ENCODE peak calls at places on chromosomes 12 and 14, in six cellular contexts. One of them, this sample, is unnamed.

GRCh38 chr12:28178775-28179174 is 11.5 kb upstream of the CCDC91 start:
- DNase-seq in ureter: no peak
- DNase-seq in activated naive CD8-positive, alpha-beta T cell treated with anti-CD3 and anti-CD28 coated beads, Interleukin-2, amount 50 U/mL, for 24 hours: no peak
- DNase-seq in caudate nucleus: no peak
- DNase-seq in aorta: no peak
- DNase-seq in MV-4-11: no peak
- DNase-seq in this sample: no peak

GRCh38 chr14:39302124-39302810 is 68.6 kb downstream of the MIA2 start:
- DNase-seq in ureter: no peak
- DNase-seq in activated naive CD8-positive, alpha-beta T cell treated with anti-CD3 and anti-CD28 coated beads, Interleukin-2, amount 50 U/mL, for 24 hours: no peak
- DNase-seq in MV-4-11: no peak
- DNase-seq in aorta: no peak
- DNase-seq in caudate nucleus: no peak
- DNase-seq in this sample: no peak

GRCh38 chr12:92393504-92393903 is 247.9 kb upstream of the BTG1 start:
- DNase-seq in ureter: no peak
- DNase-seq in aorta: no peak
- DNase-seq in caudate nucleus: no peak
- DNase-seq in MV-4-11: no peak
- DNase-seq in activated naive CD8-positive, alpha-beta T cell treated with anti-CD3 and anti-CD28 coated beads, Interleukin-2, amount 50 U/mL, for 24 hours: peak; percentile 57
- DNase-seq in this sample: no peak

GRCh38 chr12:98698603-98699463 is 53.7 kb downstream of the APAF1 start:
- DNase-seq in caudate nucleus: no peak
- DNase-seq in aorta: peak; percentile 64
- DNase-seq in activated naive CD8-positive, alpha-beta T cell treated with anti-CD3 and anti-CD28 coated beads, Interleukin-2, amount 50 U/mL, for 24 hours: peak; percentile 47
- DNase-seq in MV-4-11: peak; percentile 72
- DNase-seq in ureter: peak; percentile 56
- DNase-seq in this sample: peak; percentile 38

GRCh38 chr14:101231828-101232227 is 328.3 kb upstream of the RTL1 start:
- DNase-seq in activated naive CD8-positive, alpha-beta T cell treated with anti-CD3 and anti-CD28 coated beads, Interleukin-2, amount 50 U/mL, for 24 hours: no peak
- DNase-seq in aorta: no peak
- DNase-seq in MV-4-11: no peak
- DNase-seq in ureter: no peak
- DNase-seq in caudate nucleus: no peak
- DNase-seq in this sample: no peak

GRCh38 chr12:53986686-53987180 is 1.8 kb downstream of the HOXC10 start:
- DNase-seq in ureter: no peak
- DNase-seq in caudate nucleus: no peak
- DNase-seq in MV-4-11: no peak
- DNase-seq in activated naive CD8-positive, alpha-beta T cell treated with anti-CD3 and anti-CD28 coated beads, Interleukin-2, amount 50 U/mL, for 24 hours: no peak
- DNase-seq in aorta: no peak
- DNase-seq in this sample: no peak

GRCh38 chr12:40511341-40511740 is 180.9 kb upstream of the CNTN1 start:
- DNase-seq in ureter: no peak
- DNase-seq in aorta: no peak
- DNase-seq in activated naive CD8-positive, alpha-beta T cell treated with anti-CD3 and anti-CD28 coated beads, Interleukin-2, amount 50 U/mL, for 24 hours: no peak
- DNase-seq in MV-4-11: peak; percentile 4
- DNase-seq in caudate nucleus: no peak
- DNase-seq in this sample: no peak

GRCh38 chr14:20682435-20683124 is 1.8 kb upstream of the RNASE4 start:
- DNase-seq in ureter: peak; percentile 93
- DNase-seq in aorta: peak; percentile 94
- DNase-seq in activated naive CD8-positive, alpha-beta T cell treated with anti-CD3 and anti-CD28 coated beads, Interleukin-2, amount 50 U/mL, for 24 hours: peak; percentile 83
- DNase-seq in MV-4-11: peak; percentile 76
- DNase-seq in caudate nucleus: peak; percentile 96
- DNase-seq in this sample: no peak

GRCh38 chr12:64189530-64189929 is 32.6 kb downstream of the KICS2 start:
- DNase-seq in MV-4-11: no peak
- DNase-seq in caudate nucleus: no peak
- DNase-seq in ureter: no peak
- DNase-seq in activated naive CD8-positive, alpha-beta T cell treated with anti-CD3 and anti-CD28 coated beads, Interleukin-2, amount 50 U/mL, for 24 hours: no peak
- DNase-seq in aorta: no peak
- DNase-seq in this sample: no peak

GRCh38 chr12:14284189-14284722 is 81.2 kb upstream of the ATF7IP start:
- DNase-seq in activated naive CD8-positive, alpha-beta T cell treated with anti-CD3 and anti-CD28 coated beads, Interleukin-2, amount 50 U/mL, for 24 hours: no peak
- DNase-seq in aorta: no peak
- DNase-seq in MV-4-11: no peak
- DNase-seq in caudate nucleus: no peak
- DNase-seq in ureter: no peak
- DNase-seq in this sample: peak; percentile 40

GRCh38 chr14:37720131-37720530 is 124.7 kb downstream of the TTC6 start:
- DNase-seq in MV-4-11: no peak
- DNase-seq in activated naive CD8-positive, alpha-beta T cell treated with anti-CD3 and anti-CD28 coated beads, Interleukin-2, amount 50 U/mL, for 24 hours: no peak
- DNase-seq in caudate nucleus: no peak
- DNase-seq in aorta: no peak
- DNase-seq in ureter: no peak
- DNase-seq in this sample: no peak

GRCh38 chr14:103737432-103738045 is 21.9 kb downstream of the ZFYVE21 start:
- DNase-seq in MV-4-11: no peak
- DNase-seq in aorta: no peak
- DNase-seq in activated naive CD8-positive, alpha-beta T cell treated with anti-CD3 and anti-CD28 coated beads, Interleukin-2, amount 50 U/mL, for 24 hours: no peak
- DNase-seq in caudate nucleus: no peak
- DNase-seq in ureter: no peak
- DNase-seq in this sample: no peak

GRCh38 chr12:6167327-6168280 is 32.6 kb upstream of the CD9 start:
- DNase-seq in aorta: peak; percentile 90
- DNase-seq in MV-4-11: peak; percentile 97
- DNase-seq in activated naive CD8-positive, alpha-beta T cell treated with anti-CD3 and anti-CD28 coated beads, Interleukin-2, amount 50 U/mL, for 24 hours: peak; percentile 82
- DNase-seq in ureter: no peak
- DNase-seq in caudate nucleus: no peak
- DNase-seq in this sample: peak; percentile 62

GRCh38 chr12:79687711-79688270 is 3.0 kb downstream of the PAWR start:
- DNase-seq in activated naive CD8-positive, alpha-beta T cell treated with anti-CD3 and anti-CD28 coated beads, Interleukin-2, amount 50 U/mL, for 24 hours: no peak
- DNase-seq in MV-4-11: no peak
- DNase-seq in ureter: no peak
- DNase-seq in aorta: no peak
- DNase-seq in caudate nucleus: no peak
- DNase-seq in this sample: no peak

GRCh38 chr12:19683178-19683927 is 244.1 kb downstream of the AEBP2 start:
- DNase-seq in MV-4-11: no peak
- DNase-seq in activated naive CD8-positive, alpha-beta T cell treated with anti-CD3 and anti-CD28 coated beads, Interleukin-2, amount 50 U/mL, for 24 hours: no peak
- DNase-seq in caudate nucleus: no peak
- DNase-seq in ureter: no peak
- DNase-seq in aorta: no peak
- DNase-seq in this sample: no peak

GRCh38 chr14:99603471-99603933 is 505 bp downstream of the CCDC85C start:
- DNase-seq in activated naive CD8-positive, alpha-beta T cell treated with anti-CD3 and anti-CD28 coated beads, Interleukin-2, amount 50 U/mL, for 24 hours: peak; percentile 56
- DNase-seq in aorta: no peak
- DNase-seq in caudate nucleus: no peak
- DNase-seq in MV-4-11: no peak
- DNase-seq in ureter: no peak
- DNase-seq in this sample: no peak

GRCh38 chr14:72892879-72893635 is 844 bp downstream of the DPF3 start:
- DNase-seq in MV-4-11: no peak
- DNase-seq in caudate nucleus: no peak
- DNase-seq in activated naive CD8-positive, alpha-beta T cell treated with anti-CD3 and anti-CD28 coated beads, Interleukin-2, amount 50 U/mL, for 24 hours: peak; percentile 37
- DNase-seq in ureter: no peak
- DNase-seq in aorta: peak; percentile 49
- DNase-seq in this sample: no peak

GRCh38 chr12:30610718-30611117 is 85.0 kb downstream of the IPO8 start:
- DNase-seq in aorta: no peak
- DNase-seq in activated naive CD8-positive, alpha-beta T cell treated with anti-CD3 and anti-CD28 coated beads, Interleukin-2, amount 50 U/mL, for 24 hours: no peak
- DNase-seq in caudate nucleus: no peak
- DNase-seq in ureter: no peak
- DNase-seq in MV-4-11: no peak
- DNase-seq in this sample: no peak

GRCh38 chr12:18068355-18068754 is 21.6 kb downstream of the RERGL start:
- DNase-seq in ureter: no peak
- DNase-seq in MV-4-11: no peak
- DNase-seq in activated naive CD8-positive, alpha-beta T cell treated with anti-CD3 and anti-CD28 coated beads, Interleukin-2, amount 50 U/mL, for 24 hours: no peak
- DNase-seq in caudate nucleus: no peak
- DNase-seq in aorta: no peak
- DNase-seq in this sample: no peak

GRCh38 chr14:59332727-59333126 is 132.5 kb downstream of the GPR135 start:
- DNase-seq in aorta: no peak
- DNase-seq in ureter: no peak
- DNase-seq in caudate nucleus: no peak
- DNase-seq in activated naive CD8-positive, alpha-beta T cell treated with anti-CD3 and anti-CD28 coated beads, Interleukin-2, amount 50 U/mL, for 24 hours: no peak
- DNase-seq in MV-4-11: no peak
- DNase-seq in this sample: no peak

GRCh38 chr12:22083167-22083566 is 37.1 kb downstream of the CMAS start:
- DNase-seq in MV-4-11: peak; percentile 21
- DNase-seq in ureter: no peak
- DNase-seq in aorta: no peak
- DNase-seq in activated naive CD8-positive, alpha-beta T cell treated with anti-CD3 and anti-CD28 coated beads, Interleukin-2, amount 50 U/mL, for 24 hours: no peak
- DNase-seq in caudate nucleus: no peak
- DNase-seq in this sample: no peak

This sample was measured in GM12878.